ENCODE peak calls at places on chromosomes 16 and 17, in five cellular contexts. K, B, T, Z and X are unnamed samples.

GRCh38 chr17:44110823-44111633 is 12.4 kb downstream of the HDAC5 start:
- DNase-seq in B (peak), T (no peak), K (peak), Z (peak), X (peak)

GRCh38 chr16:8561496-8561895 is 28.8 kb downstream of the TMEM114 start:
- DNase-seq in K (no peak), B (no peak), T (no peak), Z (no peak), X (no peak)

GRCh38 chr16:87119168-87119567 is 198.0 kb downstream of the C16orf95 start:
- DNase-seq in T (no peak), B (no peak), K (no peak), Z (no peak), X (no peak)

GRCh38 chr16:17803625-17804410 is 333.1 kb upstream of the XYLT1 start:
- DNase-seq in B (no peak), T (no peak), Z (no peak), K (no peak), X (no peak)

GRCh38 chr17:28227278-28228108 is 91.5 kb upstream of the TMEM97 start:
- DNase-seq in Z (no peak), T (peak), B (peak), K (peak), X (no peak)

GRCh38 chr17:31400481-31400950 is 9.0 kb downstream of the RAB11FIP4 start:
- DNase-seq in Z (no peak), T (no peak), B (no peak), K (no peak), X (no peak)

GRCh38 chr16:647173-647902 is 1.8 kb upstream of the WDR90 start:
- DNase-seq in Z (no peak), B (no peak), T (no peak), K (no peak), X (no peak)

GRCh38 chr17:77320501-77321256 is 179.9 kb downstream of the SEC14L1 start:
- DNase-seq in T (no peak), Z (no peak), B (no peak), K (no peak), X (no peak)

GRCh38 chr16:66656547-66656946 is 40.0 kb downstream of the CMTM4 start:
- DNase-seq in Z (no peak), B (peak), T (no peak), K (no peak), X (no peak)

GRCh38 chr17:50853781-50854180 is 12.4 kb downstream of the TOB1 start:
- DNase-seq in K (no peak), B (no peak), Z (no peak), T (no peak), X (no peak)

GRCh38 chr16:11231367-11231970 is 24.5 kb downstream of the SOCS1 start:
- DNase-seq in T (no peak), Z (no peak), K (no peak), B (no peak), X (no peak)

GRCh38 chr16:84308120-84308519 is 13.4 kb downstream of the WFDC1 start:
- DNase-seq in Z (no peak), K (peak), B (peak), T (peak), X (no peak)

GRCh38 chr17:41681776-41682175 is 6.9 kb upstream of the EIF1 start:
- DNase-seq in Z (no peak), B (no peak), K (no peak), T (no peak), X (no peak)

GRCh38 chr16:19717781-19718623 is at the start of the genes IQCK and KNOP1:
- DNase-seq in K (peak), T (peak), Z (peak), B (peak), X (peak)

GRCh38 chr17:1043601-1044251 is 46.8 kb downstream of the TIMM22 start:
- DNase-seq in K (no peak), B (no peak), Z (no peak), T (no peak), X (no peak)

GRCh38 chr17:45256114-45256966 is 5.6 kb downstream of the SPATA32 start:
- DNase-seq in B (peak), T (no peak), K (peak), Z (no peak), X (peak)